ENCODE peak calls at places on chromosomes 6 and 20, in eight cellular contexts. P is cardiac muscle cell, Q is endodermal cell, B is thyroid gland, Z is SJSA1, H is fibroblast of lung, N is hepatocyte, A is lower lobe of right lung. T is an unnamed sample.
A peak's percentile ranks its signal among the peaks of the same experiment; 100 is the strongest.

GRCh38 chr6:20678831-20679352 is 144.6 kb downstream of the CDKAL1 start:
- DNase-seq in P (no peak), Q (no peak), B (no peak), Z (no peak), H (no peak), N (no peak), A (no peak), T (no peak)

GRCh38 chr6:19303381-19303780 is 533.8 kb upstream of the ID4 start:
- DNase-seq in P (no peak), Q (no peak), B (peak; percentile 35), Z (no peak), H (peak; percentile 17), N (no peak), A (no peak), T (no peak)

GRCh38 chr6:167968091-167968490 is 29.4 kb upstream of the KIF25 start:
- DNase-seq in P (peak; percentile 34), Q (peak; percentile 92), B (no peak), Z (no peak), H (no peak), N (no peak), A (no peak), T (no peak)

GRCh38 chr6:76166874-76167273 is 94.4 kb upstream of the IMPG1 start:
- DNase-seq in P (no peak), Q (no peak), B (no peak), Z (no peak), H (no peak), N (no peak), A (no peak), T (no peak)

GRCh38 chr6:87755697-87756671 is 54.0 kb upstream of the AKIRIN2 start:
- DNase-seq in P (no peak), Q (no peak), B (no peak), Z (peak; percentile 60), H (peak; percentile 87), N (no peak), A (no peak), T (no peak)

GRCh38 chr6:139743629-139744028 is 369.2 kb upstream of the CITED2 start:
- DNase-seq in P (no peak), Q (no peak), B (no peak), Z (peak; percentile 66), H (peak; percentile 96), N (peak; percentile 54), A (no peak), T (peak; percentile 88)

GRCh38 chr6:98764378-98764911 is 69.9 kb upstream of the POU3F2 start:
- DNase-seq in P (no peak), Q (no peak), B (no peak), Z (peak; percentile 2), H (peak; percentile 34), N (no peak), A (no peak), T (no peak)

GRCh38 chr6:170019259-170020040 is 268.0 kb downstream of the ERMARD start:
- DNase-seq in P (no peak), Q (no peak), B (no peak), Z (no peak), H (no peak), N (peak; percentile 44), A (no peak), T (no peak)

GRCh38 chr20:50292324-50293243 is 102.0 kb downstream of the CEBPB start:
- DNase-seq in P (no peak), Q (peak; percentile 86), B (peak; percentile 97), Z (peak; percentile 78), H (peak; percentile 97), N (peak; percentile 85), A (peak; percentile 93), T (peak; percentile 95)

GRCh38 chr6:45132059-45132458 is 196.1 kb upstream of the RUNX2 start:
- DNase-seq in P (no peak), Q (no peak), B (no peak), Z (peak; percentile 28), H (peak; percentile 28), N (no peak), A (no peak), T (no peak)

GRCh38 chr6:130183271-130184222 is 39.2 kb downstream of the SAMD3 start:
- DNase-seq in P (peak; percentile 0), Q (no peak), B (no peak), Z (no peak), H (no peak), N (no peak), A (no peak), T (no peak)

GRCh38 chr6:138655828-138656227 is 117.7 kb upstream of the CCDC28A start:
- DNase-seq in P (no peak), Q (no peak), B (no peak), Z (no peak), H (no peak), N (no peak), A (no peak), T (no peak)

GRCh38 chr6:7911345-7911725 is 747 bp upstream of the TXNDC5 start:
- DNase-seq in P (no peak), Q (peak; percentile 54), B (no peak), Z (no peak), H (no peak), N (no peak), A (no peak), T (no peak)

GRCh38 chr6:108942556-108943492 is 94.6 kb downstream of the ARMC2 start:
- DNase-seq in P (no peak), Q (no peak), B (no peak), Z (no peak), H (no peak), N (no peak), A (no peak), T (no peak)

GRCh38 chr6:108944707-108945685 is 96.8 kb downstream of the ARMC2 start:
- DNase-seq in P (no peak), Q (no peak), B (no peak), Z (no peak), H (peak; percentile 89), N (peak; percentile 42), A (no peak), T (peak; percentile 94)

GRCh38 chr6:108941867-108942266 is 93.6 kb downstream of the ARMC2 start:
- DNase-seq in P (no peak), Q (no peak), B (no peak), Z (no peak), H (no peak), N (no peak), A (no peak), T (no peak)

GRCh38 chr6:108945686-108946158 is 97.5 kb downstream of the ARMC2 start:
- DNase-seq in P (no peak), Q (peak; percentile 69), B (peak; percentile 86), Z (no peak), H (peak; percentile 86), N (no peak), A (peak; percentile 53), T (no peak)

DNA sequence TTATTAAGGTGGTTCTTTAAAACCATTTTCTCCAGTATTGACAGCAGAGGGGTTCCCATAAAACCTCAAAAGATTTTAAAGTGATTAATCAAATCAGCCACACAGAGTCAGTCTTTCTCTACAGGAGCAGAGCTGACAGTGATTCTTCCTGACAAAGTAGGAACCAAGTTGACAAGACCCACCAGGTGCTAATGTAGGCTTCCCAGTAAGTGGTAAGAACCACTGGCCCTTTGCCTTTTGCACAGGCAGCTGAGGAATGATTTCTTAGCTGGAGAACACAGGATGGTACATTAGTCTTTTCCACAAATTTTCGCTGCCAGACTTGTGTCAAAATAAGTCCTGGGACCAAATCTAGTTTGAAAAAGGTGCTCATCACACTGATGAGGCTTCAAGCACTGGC is 95.8 kb downstream of the ARMC2 start:
- DNase-seq in P (no peak), Q (no peak), B (no peak), Z (no peak), H (peak; percentile 17), N (no peak), A (no peak), T (no peak)
- H3K4me3 ChIP-seq in P (no peak overlapping the region), Q (no peak overlapping the region), B (no peak overlapping the region), Z (no peak overlapping the region), H (no peak overlapping the region), N (no peak overlapping the region), A (no peak overlapping the region), T (no peak overlapping the region)

GRCh38 chr6:41503435-41503768 is 42.8 kb upstream of the FOXP4 start:
- DNase-seq in P (no peak), Q (no peak), B (no peak), Z (peak; percentile 63), H (no peak), N (no peak), A (no peak), T (no peak)

GRCh38 chr6:41505084-41506049 is 40.8 kb upstream of the FOXP4 start:
- DNase-seq in P (peak; percentile 66), Q (peak; percentile 82), B (peak; percentile 73), Z (peak; percentile 96), H (peak; percentile 91), N (peak; percentile 91), A (peak; percentile 70), T (no peak)

GRCh38 chr6:41503841-41504525 is 42.2 kb upstream of the FOXP4 start:
- DNase-seq in P (no peak), Q (peak; percentile 79), B (peak; percentile 74), Z (peak; percentile 99), H (peak; percentile 88), N (peak; percentile 68), A (no peak), T (no peak)

GRCh38 chr6:41502607-41503434 is 43.4 kb upstream of the FOXP4 start:
- DNase-seq in P (no peak), Q (peak; percentile 86), B (peak; percentile 85), Z (peak; percentile 30), H (peak; percentile 48), N (peak; percentile 56), A (peak; percentile 52), T (no peak)

DNA sequence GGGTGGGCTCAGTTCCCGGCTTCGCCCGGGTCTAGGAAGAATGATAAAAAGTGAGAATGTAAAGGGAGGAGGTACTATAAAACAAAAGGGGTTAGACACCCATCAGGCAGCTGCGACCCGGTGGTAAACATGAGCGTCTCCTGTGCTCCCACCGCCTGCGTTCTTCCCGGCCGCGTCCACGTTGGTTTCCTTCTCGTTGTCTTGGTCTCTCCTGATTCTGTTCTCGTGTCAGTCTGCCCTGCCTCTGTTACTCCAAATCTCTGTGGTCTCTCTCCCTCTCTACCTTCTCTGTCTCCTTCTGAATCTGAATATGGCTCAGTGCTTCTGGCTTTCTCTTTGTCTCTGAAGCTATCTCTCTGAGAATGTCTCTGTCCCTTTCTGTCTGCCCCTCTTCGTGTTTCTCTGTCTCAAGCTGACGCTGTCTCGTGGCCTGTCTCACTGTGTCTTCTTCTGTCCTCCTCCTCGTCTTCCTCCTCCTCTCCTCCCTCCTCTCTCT is 41.6 kb upstream of the FOXP4 start:
- DNase-seq in P (no peak), Q (no peak), B (no peak), Z (no peak), H (peak; percentile 53), N (no peak), A (no peak), T (no peak)
- H3K4me3 ChIP-seq in P (peak overlapping the region; percentile 6), Q (peak overlapping the region; percentile 64), B (no peak overlapping the region), Z (peak overlapping the region; percentile 19), H (no peak overlapping the region), N (no peak overlapping the region), A (peak overlapping the region; percentile 46), T (no peak overlapping the region)

DNA sequence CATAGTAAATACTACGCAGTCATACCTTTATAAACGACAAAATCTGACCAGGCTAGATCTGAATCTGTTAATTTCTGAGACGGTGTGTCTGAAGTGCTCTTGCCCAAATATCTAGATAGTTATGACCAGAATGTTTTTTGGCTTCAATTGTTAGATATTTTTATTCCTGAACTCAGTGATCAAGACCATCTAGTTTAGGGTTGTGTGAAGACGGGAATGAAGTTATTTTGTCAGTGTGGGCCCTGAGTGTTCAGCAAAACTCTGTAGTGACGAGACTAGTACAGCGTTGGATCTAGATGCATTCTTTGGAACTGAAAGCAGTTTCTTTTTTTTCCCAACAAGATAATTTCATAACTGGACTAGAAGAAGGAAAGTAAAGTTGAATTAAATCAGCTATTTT is 3.1 kb downstream of the STXBP5 start:
- DNase-seq in P (no peak), Q (no peak), B (no peak), Z (peak; percentile 3), H (no peak), N (no peak), A (no peak), T (no peak)
- H3K4me3 ChIP-seq in P (no peak overlapping the region), Q (peak overlapping the region; percentile 96), B (no peak overlapping the region), Z (no peak overlapping the region), H (peak overlapping the region; percentile 85), N (no peak overlapping the region), A (no peak overlapping the region), T (no peak overlapping the region)

GRCh38 chr6:4606681-4607025 is 169.6 kb upstream of the CDYL start:
- DNase-seq in P (no peak), Q (no peak), B (no peak), Z (no peak), H (no peak), N (no peak), A (no peak), T (no peak)
- H3K4me3 ChIP-seq in P (no peak overlapping the region), Q (no peak overlapping the region), B (no peak overlapping the region), Z (no peak overlapping the region), H (no peak overlapping the region), N (no peak overlapping the region), A (no peak overlapping the region), T (no peak overlapping the region)

T was measured in skeletal muscle cell.